ENCODE peak calls at places on chromosomes 7 and 10, in four cellular contexts. Y is T-helper 2 cell, B is NCI-H1092, J is NCI-H345. V is an unnamed sample.

GRCh38 chr7:101397243-101397642 is 34.6 kb downstream of the COL26A1 start:
- DNase-seq in Y (no peak), B (no peak), J (no peak), V (no peak)

GRCh38 chr10:17200885-17201164 is 647 bp downstream of the TRDMT1 start:
- DNase-seq in Y (no peak), B (no peak), J (no peak), V (no peak)

GRCh38 chr10:99461230-99461629 is 30.8 kb upstream of the GOT1 start:
- DNase-seq in Y (no peak), B (no peak), J (no peak), V (no peak)

GRCh38 chr7:149214020-149214720 is 18.8 kb downstream of the ZNF282 start:
- DNase-seq in Y (no peak), B (no peak), J (no peak), V (no peak)

GRCh38 chr7:149218469-149219420 is 20.7 kb upstream of the ZNF212 start:
- DNase-seq in Y (no peak), B (no peak), J (no peak), V (no peak)

GRCh38 chr7:138701312-138701923 is at the start of gene SVOPL:
- DNase-seq in Y (no peak), B (no peak), J (no peak), V (no peak)

GRCh38 chr10:43264987-43265798 is 1.7 kb downstream of the RASGEF1A start:
- DNase-seq in Y (no peak), B (no peak), J (no peak), V (no peak)

GRCh38 chr7:91019686-91020385 is 244.4 kb upstream of the FZD1 start:
- DNase-seq in Y (no peak), B (no peak), J (no peak), V (no peak)

GRCh38 chr10:132810807-132811700 is 25.1 kb upstream of the NKX6-2 start:
- DNase-seq in Y (no peak), B (no peak), J (no peak), V (no peak)

GRCh38 chr10:5894873-5895272 is 4.8 kb downstream of the FBH1 start:
- DNase-seq in Y (no peak), B (no peak), J (no peak), V (no peak)

GRCh38 chr10:24215603-24216002 is 6.7 kb downstream of the KIAA1217 start:
- DNase-seq in Y (no peak), B (no peak), J (no peak), V (no peak)

GRCh38 chr10:80444646-80445319 is 9.3 kb upstream of the TSPAN14 start:
- DNase-seq in Y (peak; percentile 46), B (peak; percentile 0), J (peak; percentile 39), V (peak; percentile 61)

GRCh38 chr10:12634532-12634931 is 285.2 kb downstream of the CAMK1D start:
- DNase-seq in Y (no peak), B (no peak), J (no peak), V (no peak)

GRCh38 chr10:77359287-77359691 is 278.3 kb downstream of the KCNMA1 start:
- DNase-seq in Y (no peak), B (no peak), J (no peak), V (no peak)

GRCh38 chr7:144391823-144392255 is 11.7 kb downstream of the NOBOX start:
- DNase-seq in Y (no peak), B (peak; percentile 31), J (peak; percentile 56), V (peak; percentile 30)

GRCh38 chr10:101282937-101283336 is 53.7 kb upstream of the LBX1 start:
- DNase-seq in Y (no peak), B (no peak), J (no peak), V (no peak)

GRCh38 chr10:118971187-118971586 is 58.3 kb upstream of the NANOS1 start:
- DNase-seq in Y (no peak), B (no peak), J (no peak), V (no peak)

GRCh38 chr7:23067271-23067670 is 38.3 kb upstream of the KLHL7 start:
- DNase-seq in Y (no peak), B (no peak), J (no peak), V (no peak)

GRCh38 chr10:63670291-63670898 is 149.2 kb downstream of the REEP3 start:
- DNase-seq in Y (no peak), B (no peak), J (no peak), V (no peak)

GRCh38 chr10:131094406-131095108 is 217.0 kb downstream of the TCERG1L start:
- DNase-seq in Y (no peak), B (no peak), J (peak; percentile 42), V (no peak)

GRCh38 chr7:115672024-115672423 is 358.5 kb downstream of the TFEC start:
- DNase-seq in Y (no peak), B (no peak), J (no peak), V (no peak)

GRCh38 chr10:52740913-52741675 is 31.5 kb downstream of the MBL2 start:
- DNase-seq in Y (no peak), B (no peak), J (peak; percentile 49), V (no peak)

GRCh38 chr7:2843711-2844152 is 376 bp downstream of the GNA12 start:
- DNase-seq in Y (no peak), B (no peak), J (peak; percentile 14), V (no peak)

GRCh38 chr7:46630031-46630430 is 709.0 kb upstream of the IGFBP3 start:
- DNase-seq in Y (no peak), B (peak; percentile 10), J (no peak), V (no peak)

GRCh38 chr7:133313575-133313974 is 60.7 kb downstream of the EXOC4 start:
- DNase-seq in Y (no peak), B (no peak), J (no peak), V (no peak)

GRCh38 chr7:22725585-22725984 is 1.4 kb upstream of the IL6 start:
- DNase-seq in Y (no peak), B (no peak), J (no peak), V (no peak)

GRCh38 chr7:57220746-57221145 is 88.5 kb upstream of the ZNF479 start:
- DNase-seq in Y (no peak), B (no peak), J (no peak), V (no peak)

GRCh38 chr7:73978681-73979563 is 49.1 kb upstream of the ELN start:
- DNase-seq in Y (no peak), B (peak; percentile 7), J (peak; percentile 34), V (peak; percentile 80)

GRCh38 chr7:154519229-154519628 is 467.0 kb downstream of the DPP6 start:
- DNase-seq in Y (no peak), B (no peak), J (no peak), V (no peak)

GRCh38 chr10:114168450-114169009 is 5.5 kb downstream of the CCDC186 start:
- DNase-seq in Y (no peak), B (no peak), J (no peak), V (no peak)

GRCh38 chr7:36037121-36037662 is 115.9 kb upstream of the EEPD1 start:
- DNase-seq in Y (no peak), B (no peak), J (no peak), V (peak; percentile 8)

GRCh38 chr7:10973061-10973941 is at the start of gene PHF14:
- DNase-seq in Y (peak; percentile 93), B (peak; percentile 99), J (peak; percentile 99), V (peak; percentile 97)

GRCh38 chr7:64999165-65000004 is 7.1 kb downstream of the ERV3-1 start:
- DNase-seq in Y (no peak), B (no peak), J (no peak), V (no peak)

GRCh38 chr7:26662646-26663045 is 201.7 kb downstream of the SKAP2 start:
- DNase-seq in Y (no peak), B (no peak), J (no peak), V (no peak)

GRCh38 chr10:75191821-75192568 is 18.6 kb upstream of the VDAC2 start:
- DNase-seq in Y (no peak), B (no peak), J (no peak), V (no peak)

GRCh38 chr7:82091126-82091682 is 321.4 kb upstream of the HGF start:
- DNase-seq in Y (no peak), B (peak; percentile 4), J (no peak), V (no peak)

GRCh38 chr10:124248646-124249045 is 155.2 kb upstream of the CHST15 start:
- DNase-seq in Y (no peak), B (no peak), J (no peak), V (no peak)

GRCh38 chr10:68348265-68348741 is 15.6 kb upstream of the PBLD start:
- DNase-seq in Y (peak; percentile 12), B (no peak), J (peak; percentile 5), V (peak; percentile 14)

GRCh38 chr7:98254516-98254915 is 2.5 kb upstream of the TECPR1 start:
- DNase-seq in Y (no peak), B (no peak), J (no peak), V (no peak)